ENCODE peak calls at places on chromosome 3, in four cellular contexts. W is IMR-90, B is GM12878, G is H1. S is an unnamed sample.
A peak's percentile ranks its signal among the peaks of the same experiment; 100 is the strongest.

GRCh38 chr3:43379343-43379742 is 93.0 kb downstream of the SNRK start:
- DNase-seq in G (no peak), W (peak; percentile 82), B (no peak), S (no peak)

GRCh38 chr3:151327571-151328198 is 1.7 kb downstream of the P2RY13 start:
- DNase-seq in G (no peak), W (peak; percentile 34), B (no peak), S (no peak)

GRCh38 chr3:141129049-141130038 is 78.2 kb downstream of the SPSB4 start:
- DNase-seq in B (no peak), G (no peak), W (no peak), S (no peak)

GRCh38 chr3:182460303-182460702 is 333.0 kb upstream of the ATP11B start:
- DNase-seq in B (no peak), W (no peak), G (no peak), S (peak; percentile 41)

GRCh38 chr3:160020057-160020711 is 31.5 kb downstream of the IL12A start:
- DNase-seq in W (no peak), G (no peak), B (no peak), S (no peak)

GRCh38 chr3:167734498-167735232 is at the start of gene PDCD10:
- DNase-seq in W (peak; percentile 98), B (peak; percentile 98), G (peak; percentile 95), S (peak; percentile 78)

GRCh38 chr3:27479816-27480543 is 4.2 kb downstream of the SLC4A7 start:
- DNase-seq in G (no peak), B (no peak), W (no peak), S (no peak)

GRCh38 chr3:58630081-58630709 is 36.4 kb downstream of the FAM3D start:
- DNase-seq in G (peak; percentile 96), W (peak; percentile 57), B (no peak), S (peak; percentile 72)

GRCh38 chr3:118740722-118741290 is 293.8 kb downstream of the IGSF11 start:
- DNase-seq in G (no peak), W (no peak), B (no peak), S (no peak)

GRCh38 chr3:54853573-54854404 is 74.1 kb downstream of the LRTM1 start:
- DNase-seq in B (no peak), G (peak; percentile 93), W (peak; percentile 74), S (peak; percentile 70)

GRCh38 chr3:35678552-35679220 is 39.4 kb downstream of the ARPP21 start:
- DNase-seq in B (no peak), G (no peak), W (no peak), S (no peak)

GRCh38 chr3:123635220-123635619 is 50.4 kb upstream of the HACD2 start:
- DNase-seq in W (peak; percentile 34), B (no peak), G (no peak), S (no peak)

GRCh38 chr3:133301194-133301593 is 98.7 kb upstream of the BFSP2 start:
- DNase-seq in G (no peak), B (no peak), W (peak; percentile 96), S (no peak)

GRCh38 chr3:115388825-115389224 is 234.5 kb upstream of the GAP43 start:
- DNase-seq in W (peak; percentile 30), G (no peak), B (no peak), S (no peak)

GRCh38 chr3:184761120-184761841 is 49.4 kb upstream of the MAGEF1 start:
- DNase-seq in B (no peak), W (peak; percentile 85), G (no peak), S (no peak)

GRCh38 chr3:126117212-126117611 is 33.3 kb upstream of the SLC41A3 start:
- DNase-seq in W (no peak), B (no peak), G (no peak), S (no peak)

GRCh38 chr3:136332776-136333175 is 82.6 kb downstream of the PCCB start:
- DNase-seq in B (no peak), W (peak; percentile 92), G (no peak), S (no peak)

GRCh38 chr3:34567266-34567665 is 768.8 kb downstream of the PDCD6IP start:
- DNase-seq in G (no peak), W (no peak), B (no peak), S (no peak)

GRCh38 chr3:101423984-101424888 is 88.8 kb downstream of the SENP7 start:
- DNase-seq in G (no peak), W (no peak), B (no peak), S (no peak)

GRCh38 chr3:16239082-16239770 is 25.5 kb downstream of the DPH3 start:
- DNase-seq in B (no peak), W (no peak), G (no peak), S (no peak)

GRCh38 chr3:58369876-58370275 is 37.2 kb downstream of the PXK start:
- DNase-seq in B (no peak), G (no peak), W (no peak), S (no peak)

GRCh38 chr3:172221550-172221949 is 182.2 kb downstream of the FNDC3B start:
- DNase-seq in G (no peak), W (peak; percentile 88), B (no peak), S (no peak)

GRCh38 chr3:34678580-34678979 is 880.1 kb downstream of the PDCD6IP start:
- DNase-seq in W (no peak), B (no peak), G (no peak), S (peak; percentile 22)

GRCh38 chr3:99808163-99808794 is 9.4 kb upstream of the CMSS1 start:
- DNase-seq in W (peak; percentile 84), B (no peak), G (peak; percentile 73), S (peak; percentile 41)

GRCh38 chr3:12884104-12884742 is 42.9 kb upstream of the RPL32 start:
- DNase-seq in G (no peak), B (no peak), W (peak; percentile 15), S (no peak)

GRCh38 chr3:140351466-140351865 is 326.4 kb upstream of the TRIM42 start:
- DNase-seq in G (no peak), B (no peak), W (no peak), S (no peak)

GRCh38 chr3:191238321-191238817 is 39.3 kb downstream of the OSTN start:
- DNase-seq in B (no peak), W (peak; percentile 89), G (no peak), S (no peak)

GRCh38 chr3:188624384-188624783 is 470.4 kb downstream of the LPP start:
- DNase-seq in W (peak; percentile 72), B (no peak), G (no peak), S (no peak)

GRCh38 chr3:137194301-137194700 is 236.5 kb downstream of the IL20RB start:
- DNase-seq in G (no peak), W (no peak), B (no peak), S (no peak)

GRCh38 chr3:89256395-89256794 is 149.0 kb downstream of the EPHA3 start:
- DNase-seq in W (no peak), B (no peak), G (no peak), S (no peak)

GRCh38 chr3:115232167-115232566 is 85.1 kb upstream of the ZBTB20 start:
- DNase-seq in B (no peak), W (peak; percentile 41), G (no peak), S (no peak)

GRCh38 chr3:156920399-156920798 is 94.2 kb downstream of the LEKR1 start:
- DNase-seq in G (no peak), B (no peak), W (no peak), S (no peak)

GRCh38 chr3:99751649-99752048 is 66.0 kb upstream of the CMSS1 start:
- DNase-seq in G (no peak), B (no peak), W (peak; percentile 89), S (no peak)

GRCh38 chr3:94862703-94863102 is 799.8 kb downstream of the NSUN3 start:
- DNase-seq in W (no peak), B (no peak), G (no peak), S (no peak)

DNA sequence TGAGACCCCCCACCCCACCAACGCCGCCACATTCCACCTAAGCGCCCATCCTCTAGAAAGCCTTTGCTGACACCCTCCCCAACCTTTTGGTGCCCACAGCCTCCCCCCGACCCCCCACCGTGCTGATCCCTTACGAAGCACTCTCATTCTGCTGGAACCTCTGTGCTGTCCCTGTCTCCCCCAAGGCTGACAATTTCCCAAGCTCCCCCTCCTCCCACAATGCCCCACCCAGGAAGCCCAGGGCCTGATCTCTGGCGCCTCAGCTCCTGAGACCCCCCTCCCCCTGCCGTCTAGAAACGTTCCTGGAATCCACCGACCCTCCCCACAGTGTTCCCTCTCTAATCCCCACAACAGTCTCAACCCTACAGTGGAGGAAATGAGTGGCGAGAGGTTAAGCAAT is 18.4 kb downstream of the MYL3 start:
- DNase-seq in W (no peak), B (no peak), G (peak; percentile 49), S (no peak)
- TF ChIP-seq CHD1 in W (no peak), B (no peak), G (no peak), S (no peak)

GRCh38 chr3:29280675-29281264 is at the start of gene RBMS3:
- DNase-seq in B (peak; percentile 45), W (peak; percentile 97), G (peak; percentile 54), S (no peak)

GRCh38 chr3:29283297-29283681 is 2.4 kb downstream of the RBMS3 start:
- DNase-seq in B (no peak), G (no peak), W (peak; percentile 15), S (no peak)

GRCh38 chr3:29281265-29282228 is 676 bp downstream of the RBMS3 start:
- DNase-seq in G (no peak), B (peak; percentile 63), W (peak; percentile 59), S (no peak)

GRCh38 chr3:29283739-29284138 is 2.9 kb downstream of the RBMS3 start:
- DNase-seq in B (no peak), G (no peak), W (no peak), S (no peak)

DNA sequence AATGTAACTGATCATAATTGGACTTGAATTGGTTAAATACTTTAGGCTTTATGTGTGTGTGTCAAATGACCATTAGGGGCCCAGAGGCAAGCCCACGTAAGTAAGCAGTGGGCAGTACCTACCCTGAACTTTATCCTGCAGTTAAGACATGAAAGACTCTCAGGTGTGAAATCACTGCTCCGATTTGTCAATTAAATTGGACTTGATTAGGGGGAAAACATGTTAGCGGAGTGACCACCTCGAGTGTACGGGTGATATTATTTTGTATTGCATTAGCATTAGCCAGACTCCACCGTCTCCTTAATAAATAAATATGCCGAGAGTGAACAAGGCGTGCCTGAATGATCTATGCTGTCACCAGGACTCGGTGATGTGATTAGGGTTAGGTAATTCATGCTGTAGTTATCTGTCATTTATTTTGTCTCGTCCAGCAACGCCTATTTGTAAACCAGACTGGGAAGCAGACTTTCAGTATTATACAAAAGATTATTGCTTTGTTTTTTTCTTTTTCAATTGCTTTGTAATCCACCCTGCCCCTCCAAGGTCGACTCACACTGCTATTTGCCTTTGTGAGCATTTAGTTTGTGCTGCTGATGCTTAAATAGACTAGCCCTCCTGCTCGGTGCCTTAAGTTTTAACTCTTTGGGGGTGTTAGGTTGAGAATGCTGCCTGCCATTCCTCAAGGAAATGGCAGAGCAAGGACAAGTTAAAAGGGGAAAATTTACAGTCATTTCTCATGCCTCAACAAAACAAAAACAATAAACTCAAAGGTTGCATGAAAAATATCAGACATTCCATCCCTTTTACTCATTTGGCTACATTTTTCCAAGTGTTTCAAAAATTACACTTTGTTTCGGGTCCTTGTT is 1.8 kb downstream of the RBMS3 start:
- DNase-seq in B (no peak), G (no peak), W (peak; percentile 64), S (no peak)
- TF ChIP-seq CHD1 in B (no peak), G (no peak), W (no peak), S (no peak)

GRCh38 chr3:23320586-23321570 is 117.8 kb downstream of the UBE2E2 start:
- DNase-seq in W (no peak), B (no peak), G (no peak), S (no peak)
- TF ChIP-seq CHD1 in W (no peak), B (no peak), G (no peak), S (no peak)

DNA sequence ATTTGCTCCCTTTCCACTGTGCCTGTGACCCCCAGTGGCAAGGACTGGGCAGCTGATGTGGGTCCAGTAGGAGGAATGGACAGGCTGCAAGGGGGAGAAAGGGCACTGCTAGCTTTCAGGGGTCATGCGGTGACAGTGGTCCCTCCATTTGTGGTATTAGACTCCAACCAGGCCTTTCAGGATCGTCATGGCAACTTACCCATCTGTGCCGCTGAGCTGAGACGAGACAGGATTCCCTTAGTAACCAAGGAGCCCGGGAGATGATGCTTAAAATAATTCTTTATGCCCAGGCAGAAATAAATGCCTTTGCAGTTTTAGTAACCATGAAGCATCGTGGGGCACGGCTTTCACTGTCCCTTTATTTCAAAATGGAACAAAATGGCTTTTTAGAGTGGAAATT is 15.9 kb upstream of the MRPL3 start:
- DNase-seq in G (no peak), B (no peak), W (no peak), S (no peak)
- TF ChIP-seq CHD1 in G (no peak), B (no peak), W (no peak), S (no peak)